ENCODE peak calls at places on chromosome 17, in seven cellular contexts. O is HEK293T; C is fibroblast of pulmonary artery; S is activated CD4-positive, alpha-beta memory T cell treated with anti-CD3 and anti-CD28 coated beads for 36 hours; I is stomach; J is NCI-H524; V is activated naive CD4-positive, alpha-beta T cell treated with anti-CD3 and anti-CD28 coated beads, Interleukin-2, amount 10 ng/mL, durations not matched to agents 7 days and 5 days. D is an unnamed sample.

GRCh38 chr17:65170839-65171238 is 33.7 kb downstream of the RGS9 start:
- DNase-seq in O (no peak), C (peak), S (no peak), I (peak), J (no peak), V (no peak), D (no peak)

GRCh38 chr17:4409659-4410058 is 24.1 kb upstream of the SPNS3 start:
- DNase-seq in O (no peak), C (no peak), S (no peak), I (no peak), J (no peak), V (no peak), D (no peak)

GRCh38 chr17:66417300-66417719 is 114.9 kb downstream of the PRKCA start:
- DNase-seq in O (no peak), C (no peak), S (no peak), I (no peak), J (peak), V (no peak), D (no peak)

GRCh38 chr17:71339219-71339618 is 781.6 kb upstream of the SOX9 start:
- DNase-seq in O (no peak), C (no peak), S (no peak), I (no peak), J (no peak), V (no peak), D (no peak)

GRCh38 chr17:67043283-67043682 is 1.1 kb upstream of the CACNG1 start:
- DNase-seq in O (no peak), C (no peak), S (no peak), I (no peak), J (no peak), V (no peak), D (no peak)

GRCh38 chr17:15465045-15465701 is 2.2 kb downstream of the CDRT4 start:
- DNase-seq in O (no peak), C (no peak), S (no peak), I (no peak), J (no peak), V (no peak), D (no peak)

GRCh38 chr17:82016875-82017459 is 5.7 kb downstream of the CENPX start:
- DNase-seq in O (no peak), C (no peak), S (no peak), I (no peak), J (no peak), V (no peak), D (no peak)

GRCh38 chr17:57739402-57740224 is 5.5 kb downstream of the CCDC182 start:
- DNase-seq in O (peak), C (peak), S (peak), I (no peak), J (peak), V (no peak), D (peak)

GRCh38 chr17:58275417-58275816 is 5.3 kb downstream of the MPO start:
- DNase-seq in O (no peak), C (no peak), S (no peak), I (no peak), J (no peak), V (no peak), D (no peak)

GRCh38 chr17:44219126-44219635 is 294 bp downstream of the UBTF start:
- DNase-seq in O (peak), C (peak), S (peak), I (peak), J (peak), V (peak), D (peak)

GRCh38 chr17:16419074-16419928 is 3.9 kb downstream of the TRPV2 start:
- DNase-seq in O (peak), C (peak), S (peak), I (no peak), J (no peak), V (peak), D (peak)

GRCh38 chr17:73210002-73210678 is 17.3 kb downstream of the COG1 start:
- DNase-seq in O (peak), C (peak), S (no peak), I (no peak), J (no peak), V (no peak), D (no peak)

GRCh38 chr17:49971848-49972485 is 3.0 kb downstream of the DLX4 start:
- DNase-seq in O (no peak), C (no peak), S (peak), I (no peak), J (peak), V (no peak), D (no peak)

GRCh38 chr17:37725021-37725585 is 19.8 kb downstream of the HNF1B start:
- DNase-seq in O (no peak), C (no peak), S (no peak), I (no peak), J (peak), V (no peak), D (no peak)

GRCh38 chr17:4187076-4187475 is 44.1 kb downstream of the CYB5D2 start:
- DNase-seq in O (no peak), C (no peak), S (no peak), I (no peak), J (no peak), V (no peak), D (no peak)

GRCh38 chr17:32899240-32900013 is 22.5 kb upstream of the MYO1D start:
- DNase-seq in O (no peak), C (no peak), S (no peak), I (no peak), J (no peak), V (no peak), D (no peak)

GRCh38 chr17:51085150-51085805 is 35.4 kb downstream of the SPAG9 start:
- DNase-seq in O (no peak), C (peak), S (no peak), I (no peak), J (no peak), V (no peak), D (peak)